ENCODE peak calls at places on chromosomes 2 and 18, in five cellular contexts. I is K562, R is IMR-90, T is SK-N-SH, G is GM12878. N is an unnamed sample.

GRCh38 chr18:8705280-8705940 is at the start of gene MTCL1:
- DNase-seq in I (no peak), G (no peak), R (no peak), T (peak; percentile 89), N (peak; percentile 73)

GRCh38 chr18:35029770-35030169 is 11.4 kb upstream of the MAPRE2 start:
- DNase-seq in T (no peak), R (no peak), G (no peak), I (no peak), N (no peak)

GRCh38 chr2:176584333-176584732 is 315.1 kb downstream of the MTX2 start:
- DNase-seq in I (no peak), T (no peak), R (peak; percentile 66), G (no peak), N (peak; percentile 72)

GRCh38 chr18:75218524-75218923 is 7.9 kb downstream of the TSHZ1 start:
- DNase-seq in T (no peak), I (no peak), R (no peak), G (no peak), N (no peak)

GRCh38 chr2:74915743-74916142 is 42.7 kb upstream of the POLE4 start:
- DNase-seq in R (peak; percentile 70), G (peak; percentile 11), I (no peak), T (no peak), N (no peak)

GRCh38 chr2:15942711-15943345 is 2.5 kb downstream of the MYCN start:
- DNase-seq in I (no peak), R (no peak), G (no peak), T (no peak), N (no peak)

GRCh38 chr2:2116657-2117056 is 214.4 kb downstream of the MYT1L start:
- DNase-seq in T (peak; percentile 62), R (no peak), I (no peak), G (no peak), N (no peak)

GRCh38 chr18:51278045-51278649 is 80.7 kb upstream of the MEX3C start:
- DNase-seq in R (no peak), I (peak; percentile 40), G (no peak), T (peak; percentile 58), N (peak; percentile 57)

GRCh38 chr2:177467646-177468045 is 75.1 kb downstream of the AGPS start:
- DNase-seq in T (no peak), G (no peak), I (no peak), R (peak; percentile 76), N (no peak)

GRCh38 chr2:160214461-160215055 is 14.5 kb upstream of the ITGB6 start:
- DNase-seq in G (no peak), T (no peak), I (no peak), R (peak; percentile 90), N (peak; percentile 86)

GRCh38 chr18:8769509-8769908 is 64.2 kb downstream of the MTCL1 start:
- DNase-seq in T (no peak), G (no peak), R (no peak), I (no peak), N (no peak)

GRCh38 chr2:240149943-240150784 is 9.7 kb upstream of the OTOS start:
- DNase-seq in T (peak; percentile 88), G (no peak), R (peak; percentile 22), I (peak; percentile 66), N (peak; percentile 47)

GRCh38 chr18:11872479-11873136 is 21.4 kb downstream of the CHMP1B start:
- DNase-seq in G (no peak), R (no peak), T (no peak), I (peak; percentile 62), N (peak; percentile 67)

GRCh38 chr2:196372276-196372809 is 201.0 kb upstream of the STK17B start:
- DNase-seq in R (no peak), T (no peak), I (no peak), G (no peak), N (no peak)

DNA sequence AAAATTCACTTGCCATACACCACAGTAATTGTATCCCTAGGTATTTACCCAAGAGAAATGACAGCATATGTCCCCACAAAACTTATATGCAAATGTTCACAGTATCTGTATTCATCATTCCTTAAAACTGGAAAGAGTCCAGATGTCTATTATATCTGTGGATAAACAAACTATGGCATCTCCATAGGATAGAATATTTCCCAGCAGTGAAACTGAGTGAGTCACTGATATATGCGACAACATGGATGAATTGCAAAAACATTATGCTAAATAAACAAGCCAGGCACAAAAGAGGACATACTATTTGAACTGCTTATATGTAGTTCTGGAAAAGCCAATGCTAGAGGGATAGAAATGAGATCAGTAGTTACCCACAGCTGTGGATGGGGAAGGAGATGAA is 359.4 kb upstream of the DSEL start:
- DNase-seq in T (no peak), R (peak; percentile 45), G (no peak), I (no peak), N (no peak)
- TF ChIP-seq RCOR1 in T (no peak), R (no peak), G (no peak), I (no peak), N (no peak)

GRCh38 chr2:237319086-237319820 is 94.7 kb downstream of the COL6A3 start:
- DNase-seq in T (no peak), I (no peak), R (no peak), G (no peak), N (no peak)

GRCh38 chr2:237319887-237320286 is 94.1 kb downstream of the COL6A3 start:
- DNase-seq in I (no peak), R (no peak), G (no peak), T (no peak), N (no peak)

GRCh38 chr2:237322564-237322963 is 91.4 kb downstream of the COL6A3 start:
- DNase-seq in G (no peak), I (no peak), T (no peak), R (no peak), N (peak; percentile 12)

GRCh38 chr2:237321746-237322145 is 92.2 kb downstream of the COL6A3 start:
- DNase-seq in T (no peak), I (no peak), R (no peak), G (no peak), N (no peak)

DNA sequence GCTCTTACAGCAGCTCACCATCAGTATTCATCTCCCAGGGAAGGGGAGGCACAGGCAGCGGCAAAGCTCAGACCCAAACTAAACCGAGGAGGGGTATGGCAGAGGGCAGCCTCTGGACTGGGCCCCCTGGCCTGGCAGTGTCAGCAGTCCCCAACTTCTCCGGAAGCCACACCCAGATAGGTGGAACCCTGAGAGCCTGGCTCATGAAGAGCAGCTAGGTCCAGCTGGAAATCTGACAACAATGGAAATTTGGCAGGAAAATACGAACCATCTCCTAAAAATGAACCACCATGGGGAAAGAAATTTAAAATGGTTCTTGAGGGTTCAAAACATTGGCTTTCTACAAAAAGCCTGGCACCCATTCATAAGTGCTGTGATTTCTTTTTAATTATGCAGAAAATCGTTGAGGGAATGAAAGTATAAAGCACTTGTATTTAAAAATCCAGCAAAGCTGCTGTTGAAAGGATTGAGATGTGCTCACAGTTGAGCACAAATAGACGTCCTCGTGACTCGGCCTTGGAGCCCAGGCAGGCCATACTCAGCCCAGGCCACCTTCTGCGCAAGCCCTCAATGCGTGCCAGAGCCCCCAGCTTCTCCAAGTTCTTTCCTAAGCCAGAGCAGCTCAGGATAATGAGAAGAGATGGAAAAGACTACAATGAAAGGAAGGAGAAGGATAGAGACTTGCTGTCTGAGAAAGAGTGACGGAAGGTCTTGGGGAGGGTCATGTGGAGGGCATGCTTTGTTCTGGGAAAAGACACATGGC is 93.0 kb downstream of the COL6A3 start:
- DNase-seq in G (no peak), T (no peak), R (no peak), I (no peak), N (no peak)
- TF ChIP-seq RCOR1 in G (no peak), T (no peak), R (no peak), I (no peak), N (no peak)

GRCh38 chr18:73168171-73168570 is 300.4 kb upstream of the NETO1 start:
- DNase-seq in G (no peak), R (no peak), T (no peak), I (no peak), N (no peak)
- TF ChIP-seq RCOR1 in G (no peak), R (no peak), T (no peak), I (no peak), N (no peak)

GRCh38 chr18:68608861-68609465 is 105.9 kb downstream of the TMX3 start:
- DNase-seq in R (no peak), G (no peak), I (no peak), T (no peak), N (no peak)
- TF ChIP-seq RCOR1 in R (no peak), G (no peak), I (no peak), T (no peak), N (no peak)